ENCODE peak calls at places on chromosomes 6 and 20, in seven cellular contexts. O, H, A, E, U, V and S are unnamed samples.

GRCh38 chr6:155755452-155755851 is 299.8 kb upstream of the NOX3 start:
- DNase-seq in O (no peak), H (no peak), A (no peak), E (no peak), U (no peak), V (no peak), S (no peak)

GRCh38 chr6:149846321-149846720 is 17.8 kb downstream of the LRP11 start:
- DNase-seq in O (peak), H (peak), A (peak), E (no peak), U (no peak), V (no peak), S (no peak)

GRCh38 chr6:169780571-169781091 is 29.2 kb downstream of the ERMARD start:
- DNase-seq in O (no peak), H (no peak), A (no peak), E (no peak), U (no peak), V (no peak), S (peak)

GRCh38 chr6:33718713-33719112 is 7.2 kb upstream of the UQCC2 start:
- DNase-seq in O (no peak), H (no peak), A (no peak), E (no peak), U (no peak), V (no peak), S (no peak)

GRCh38 chr20:32449890-32450401 is 91.8 kb downstream of the ASXL1 start:
- DNase-seq in O (no peak), H (peak), A (no peak), E (no peak), U (no peak), V (no peak), S (no peak)

GRCh38 chr6:165820934-165821333 is 157.9 kb upstream of the PDE10A start:
- DNase-seq in O (no peak), H (no peak), A (no peak), E (no peak), U (no peak), V (no peak), S (no peak)

GRCh38 chr6:81171991-81172740 is 580.3 kb downstream of the TENT5A start:
- DNase-seq in O (no peak), H (peak), A (peak), E (no peak), U (no peak), V (no peak), S (no peak)

GRCh38 chr6:34056301-34056700 is 89.6 kb downstream of the GRM4 start:
- DNase-seq in O (peak), H (peak), A (peak), E (peak), U (no peak), V (no peak), S (no peak)

GRCh38 chr6:147776631-147777030 is 268.1 kb downstream of the SAMD5 start:
- DNase-seq in O (no peak), H (no peak), A (no peak), E (no peak), U (no peak), V (no peak), S (no peak)

GRCh38 chr6:125236536-125237327 is 65.0 kb downstream of the HDDC2 start:
- DNase-seq in O (no peak), H (peak), A (no peak), E (no peak), U (no peak), V (peak), S (no peak)

GRCh38 chr6:48765352-48765961 is 654.5 kb upstream of the PTCHD4 start:
- DNase-seq in O (no peak), H (peak), A (no peak), E (peak), U (no peak), V (peak), S (no peak)

GRCh38 chr6:11536795-11537194 is 754 bp upstream of the TMEM170B start:
- DNase-seq in O (no peak), H (peak), A (no peak), E (peak), U (no peak), V (no peak), S (no peak)

GRCh38 chr6:27547157-27548075 is 74.5 kb upstream of the ZNF184 start:
- DNase-seq in O (no peak), H (peak), A (no peak), E (no peak), U (no peak), V (peak), S (no peak)

GRCh38 chr6:45047573-45047972 is 280.6 kb upstream of the RUNX2 start:
- DNase-seq in O (no peak), H (no peak), A (no peak), E (no peak), U (no peak), V (no peak), S (no peak)

GRCh38 chr20:40471261-40471629 is 217.8 kb downstream of the MAFB start:
- DNase-seq in O (no peak), H (no peak), A (no peak), E (peak), U (no peak), V (no peak), S (no peak)

GRCh38 chr6:82750570-82750969 is 315.1 kb downstream of the UBE3D start:
- DNase-seq in O (no peak), H (peak), A (no peak), E (no peak), U (no peak), V (no peak), S (no peak)

GRCh38 chr6:33787954-33788693 is 806 bp downstream of the LEMD2 start:
- DNase-seq in O (peak), H (peak), A (peak), E (no peak), U (peak), V (no peak), S (peak)